ENCODE peak calls at places on chromosomes 6 and 20, in four cellular contexts. U, O, Q and R are unnamed samples.

GRCh38 chr6:39037707-39038106 is 10.9 kb upstream of the GLP1R start:
- DNase-seq in Q (no peak), O (no peak), U (no peak), R (no peak)

GRCh38 chr20:4813839-4814695 is 92.4 kb downstream of the PRND start:
- DNase-seq in U (no peak), Q (no peak), O (no peak), R (no peak)

GRCh38 chr6:43284986-43285385 is 13.1 kb upstream of the SLC22A7 start:
- DNase-seq in Q (no peak), O (no peak), U (no peak), R (no peak)

GRCh38 chr6:148414836-148415235 is 72.2 kb downstream of the SASH1 start:
- DNase-seq in O (peak; percentile 88), U (no peak), Q (peak; percentile 45), R (peak; percentile 33)

GRCh38 chr6:25485820-25486559 is 166.0 kb upstream of the SCGN start:
- DNase-seq in O (no peak), U (peak; percentile 73), Q (no peak), R (no peak)

GRCh38 chr6:164693934-164694333 is 615.5 kb downstream of the C6orf118 start:
- DNase-seq in O (no peak), U (no peak), Q (peak; percentile 70), R (peak; percentile 81)

GRCh38 chr20:32017711-32018251 is 7.5 kb downstream of the CCM2L start:
- DNase-seq in O (no peak), U (peak; percentile 90), Q (no peak), R (no peak)

GRCh38 chr20:63409834-63410435 is 48.8 kb upstream of the CHRNA4 start:
- DNase-seq in O (no peak), U (no peak), Q (no peak), R (no peak)

GRCh38 chr6:57102976-57103375 is 13.0 kb downstream of the ZNF451 start:
- DNase-seq in O (no peak), Q (no peak), U (no peak), R (no peak)

GRCh38 chr20:3871549-3872265 is 17.5 kb upstream of the PANK2 start:
- DNase-seq in Q (no peak), O (peak; percentile 42), U (no peak), R (no peak)

GRCh38 chr20:37315293-37316110 is 26.0 kb downstream of the MANBAL start:
- DNase-seq in O (no peak), Q (no peak), U (no peak), R (no peak)

GRCh38 chr20:4781637-4782349 is 60.1 kb downstream of the PRND start:
- DNase-seq in U (no peak), O (no peak), Q (no peak), R (no peak)